ENCODE peak calls at places on chromosomes 16 and 17, in seven cellular contexts. F, D, G, E, P, R and J are unnamed samples.

GRCh38 chr17:4953461-4953961 is 2.6 kb downstream of the ENO3 start:
- DNase-seq in R (no peak), F (peak), P (peak), D (no peak), G (peak), E (no peak), J (no peak)

GRCh38 chr16:12498077-12498476 is 305.6 kb downstream of the CPPED1 start:
- DNase-seq in F (no peak), G (no peak), E (no peak), D (no peak), P (no peak), R (no peak), J (no peak)

GRCh38 chr16:49556252-49557069 is 182.9 kb downstream of the C16orf78 start:
- DNase-seq in E (peak), F (peak), G (peak), P (peak), D (no peak), R (peak), J (no peak)

GRCh38 chr17:21425736-21426135 is 49.6 kb downstream of the KCNJ12 start:
- DNase-seq in F (peak), D (no peak), P (no peak), G (no peak), R (no peak), E (no peak), J (peak)

GRCh38 chr16:59697746-59698145 is 963.6 kb upstream of the GOT2 start:
- DNase-seq in R (no peak), P (no peak), G (no peak), D (no peak), E (no peak), F (no peak), J (no peak)

GRCh38 chr17:68456529-68457167 is 648 bp downstream of the WIPI1 start:
- DNase-seq in E (peak), F (peak), R (no peak), P (peak), G (peak), D (peak), J (peak)

GRCh38 chr17:50423553-50424159 is 2.4 kb upstream of the ACSF2 start:
- DNase-seq in E (peak), D (no peak), F (peak), P (peak), R (peak), G (peak), J (peak)

GRCh38 chr16:10923650-10924214 is 18.5 kb downstream of the DEXI start:
- DNase-seq in E (no peak), D (no peak), G (no peak), F (peak), R (no peak), P (no peak), J (no peak)

GRCh38 chr17:10754109-10754508 is 24.3 kb upstream of the TMEM220 start:
- DNase-seq in P (peak), F (peak), R (peak), G (peak), E (peak), D (no peak), J (peak)

GRCh38 chr17:44221862-44222111 is 2.3 kb upstream of the UBTF start:
- DNase-seq in P (no peak), F (no peak), G (no peak), D (peak), E (no peak), R (no peak), J (no peak)

GRCh38 chr16:86510465-86511261 is at the start of gene FOXF1:
- DNase-seq in E (peak), D (no peak), R (no peak), P (peak), G (peak), F (peak), J (peak)

GRCh38 chr17:45052052-45052772 is 780 bp upstream of the DCAKD start:
- DNase-seq in E (peak), G (no peak), F (peak), P (no peak), R (peak), D (no peak), J (peak)

GRCh38 chr16:47258874-47259461 is 115.2 kb upstream of the NETO2 start:
- DNase-seq in D (no peak), P (peak), G (peak), F (peak), R (peak), E (peak), J (peak)

GRCh38 chr17:34865696-34866095 is 95.6 kb downstream of the CCT6B start:
- DNase-seq in R (no peak), E (peak), D (no peak), P (no peak), G (no peak), F (no peak), J (no peak)

GRCh38 chr17:32197987-32198386 is 55.7 kb downstream of the RHOT1 start:
- DNase-seq in G (no peak), D (no peak), R (no peak), F (no peak), P (no peak), E (no peak), J (no peak)

GRCh38 chr16:58225965-58226602 is 28.2 kb upstream of the CSNK2A2 start:
- DNase-seq in P (no peak), E (no peak), D (no peak), G (no peak), F (no peak), R (no peak), J (no peak)

GRCh38 chr16:17657037-17657436 is 186.3 kb upstream of the XYLT1 start:
- DNase-seq in F (no peak), E (no peak), R (no peak), G (no peak), P (no peak), D (no peak), J (no peak)

GRCh38 chr17:28469376-28469775 is 4.1 kb upstream of the SLC13A2 start:
- DNase-seq in R (no peak), D (no peak), E (no peak), G (no peak), F (no peak), P (no peak), J (no peak)

GRCh38 chr17:77489898-77490265 is 349.1 kb downstream of the SEC14L1 start:
- DNase-seq in P (no peak), F (peak), E (no peak), D (peak), R (no peak), G (peak), J (no peak)

GRCh38 chr16:49183911-49184310 is 97.7 kb downstream of the CBLN1 start:
- DNase-seq in E (peak), G (no peak), R (peak), P (no peak), F (no peak), D (no peak), J (peak)

GRCh38 chr17:47995241-47995935 is 24.5 kb downstream of the CDK5RAP3 start:
- DNase-seq in G (no peak), D (no peak), R (no peak), P (no peak), F (no peak), E (no peak), J (no peak)

GRCh38 chr17:65131946-65132345 is 5.2 kb upstream of the RGS9 start:
- DNase-seq in G (peak), F (peak), D (no peak), P (no peak), R (no peak), E (no peak), J (peak)

GRCh38 chr17:81322271-81323082 is 27.4 kb upstream of the SLC38A10 start:
- DNase-seq in G (no peak), F (peak), D (no peak), R (peak), E (peak), P (no peak), J (peak)

GRCh38 chr16:84667600-84668309 is 19.4 kb downstream of the KLHL36 start:
- DNase-seq in E (no peak), D (no peak), F (peak), P (no peak), R (no peak), G (no peak), J (no peak)

GRCh38 chr17:81735181-81736102 is 23.4 kb downstream of the SLC25A10 start:
- DNase-seq in G (peak), R (no peak), F (peak), D (peak), P (peak), E (peak), J (peak)

GRCh38 chr17:67475161-67475887 is 98.2 kb downstream of the PITPNC1 start:
- DNase-seq in E (peak), F (peak), D (peak), P (peak), G (peak), R (peak), J (peak)

GRCh38 chr16:57276596-57276995 is 7.9 kb downstream of the PLLP start:
- DNase-seq in R (no peak), E (peak), F (no peak), D (no peak), G (peak), P (peak), J (peak)

GRCh38 chr16:10738231-10739077 is 5.2 kb upstream of the NUBP1 start:
- DNase-seq in F (peak), D (no peak), E (peak), R (peak), G (peak), P (peak), J (peak)

GRCh38 chr17:81233316-81233715 is 5.5 kb downstream of the TEPSIN start:
- DNase-seq in E (no peak), D (no peak), P (no peak), R (no peak), F (no peak), G (no peak), J (no peak)

DNA sequence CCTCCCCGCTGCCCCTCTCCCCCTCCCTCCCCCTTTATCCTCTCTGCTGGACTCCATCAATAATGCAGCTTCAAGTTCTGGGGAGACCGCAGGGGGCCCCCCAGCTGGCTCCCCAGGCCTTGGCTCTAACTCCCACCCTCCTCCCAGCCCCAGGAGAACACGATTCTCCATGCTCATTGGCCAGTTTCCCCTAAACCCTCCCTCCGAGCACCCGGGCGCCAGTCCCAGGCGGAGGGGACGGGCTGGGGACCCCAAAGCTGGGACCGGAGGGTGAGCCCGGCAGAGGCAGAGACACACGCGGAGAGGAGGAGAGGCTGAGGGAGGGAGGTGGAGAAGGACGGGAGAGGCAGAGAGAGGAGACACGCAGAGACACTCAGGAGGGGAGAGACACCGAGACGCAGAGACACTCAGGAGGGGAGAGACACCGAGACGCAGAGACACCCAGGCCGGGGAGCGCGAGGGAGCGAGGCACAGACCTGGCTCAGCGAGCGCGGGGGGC is at the start of gene PPP1R1B:
- DNase-seq in E (no peak), R (no peak), F (no peak), P (no peak), G (no peak), D (no peak), J (no peak)
- H3K4me3 ChIP-seq in E (no peak), R (no peak), F (no peak), P (peak), G (peak), D (peak), J (peak)

GRCh38 chr16:55700067-55700466 is 44.3 kb downstream of the SLC6A2 start:
- DNase-seq in P (no peak), D (no peak), E (no peak), F (no peak), R (no peak), G (no peak), J (no peak)

GRCh38 chr16:55699616-55700015 is 43.8 kb downstream of the SLC6A2 start:
- DNase-seq in P (no peak), G (no peak), E (no peak), R (no peak), D (no peak), F (no peak), J (no peak)

GRCh38 chr16:55700961-55701360 is 45.2 kb downstream of the SLC6A2 start:
- DNase-seq in R (no peak), D (no peak), P (no peak), G (no peak), E (no peak), F (no peak), J (peak)

GRCh38 chr16:55703003-55704001 is 47.5 kb downstream of the SLC6A2 start:
- DNase-seq in P (peak), D (no peak), E (peak), G (peak), R (peak), F (peak), J (peak)

GRCh38 chr16:55701442-55702319 is 45.9 kb downstream of the SLC6A2 start:
- DNase-seq in R (peak), E (peak), F (peak), D (peak), P (peak), G (peak), J (peak)
- TF ChIP-seq CTCF in R (peak), E (peak), F (peak), D (peak), P (peak), G (peak), J (peak)

DNA sequence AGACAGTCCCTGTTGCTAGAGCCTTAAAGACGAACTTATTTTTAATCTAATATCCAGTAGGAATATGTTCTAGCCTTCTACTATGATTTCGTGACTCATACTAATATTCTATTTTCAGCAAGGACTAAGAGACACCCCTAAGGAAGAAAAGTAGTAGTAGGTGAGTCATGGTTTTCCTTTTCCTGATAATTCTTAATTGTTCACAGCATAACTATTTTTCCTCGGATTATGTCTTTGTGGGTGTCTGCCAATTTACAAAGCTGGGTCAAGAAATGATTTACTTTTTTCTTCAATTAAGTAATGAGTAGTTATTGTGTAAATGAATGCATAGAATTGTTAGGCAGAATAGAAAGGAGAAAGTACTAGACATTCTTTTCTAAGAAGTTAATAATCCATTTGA is 292.2 kb downstream of the TOX3 start:
- DNase-seq in P (peak), R (no peak), E (no peak), G (peak), F (no peak), D (no peak), J (peak)
- H3K4me3 ChIP-seq in P (no peak), R (no peak), E (no peak), G (no peak), F (no peak), D (no peak), J (no peak)

DNA sequence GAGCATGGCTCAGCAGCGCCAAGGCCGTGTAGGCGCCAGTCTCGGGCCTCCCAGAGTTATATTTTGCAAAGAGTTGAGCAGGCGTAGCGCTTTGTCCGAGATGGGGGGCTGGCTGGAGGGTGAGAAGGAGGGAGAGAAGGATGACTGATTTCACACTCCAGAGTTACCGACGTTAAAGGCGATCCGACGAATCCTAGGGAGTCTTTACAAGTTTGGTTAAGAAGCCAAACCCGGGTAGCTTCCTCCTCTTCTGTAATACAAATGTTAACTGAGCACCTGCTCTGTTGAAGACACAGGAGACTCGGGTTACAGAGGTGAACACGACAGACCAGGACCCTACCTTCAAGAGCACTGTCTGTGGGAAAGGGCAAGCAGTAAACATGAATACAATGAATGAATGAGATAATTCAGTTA is 805 bp downstream of the POLR2A start:
- DNase-seq in R (peak), P (no peak), E (no peak), F (no peak), G (no peak), D (no peak), J (no peak)
- TF ChIP-seq CTCF in R (peak), P (no peak), E (no peak), F (no peak), G (no peak), D (peak), J (no peak)

GRCh38 chr16:62036807-62037135 is 533 bp upstream of the CDH8 start:
- DNase-seq in G (no peak), D (no peak), R (no peak), P (no peak), F (no peak), E (no peak), J (no peak)
- H3K4me3 ChIP-seq in G (no peak), D (no peak), R (no peak), P (no peak), F (no peak), E (no peak), J (no peak)

GRCh38 chr16:30652005-30652296 is 1.2 kb downstream of the PRR14 start:
- DNase-seq in R (no peak), P (no peak), F (no peak), D (no peak), E (no peak), G (no peak), J (no peak)

GRCh38 chr16:30652718-30653117 is 2.0 kb downstream of the PRR14 start:
- DNase-seq in F (no peak), D (no peak), P (no peak), G (no peak), E (no peak), R (no peak), J (no peak)

GRCh38 chr16:30649725-30650368 is 913 bp upstream of the PRR14 start:
- DNase-seq in G (no peak), F (no peak), R (no peak), D (peak), E (peak), P (no peak), J (no peak)

GRCh38 chr16:30651124-30652004 is 604 bp downstream of the PRR14 start:
- DNase-seq in P (peak), R (peak), G (peak), F (peak), E (peak), D (peak), J (peak)

GRCh38 chr16:30650369-30651123 is at the start of gene PRR14:
- DNase-seq in R (peak), E (peak), P (peak), F (peak), G (peak), D (peak), J (peak)
- TF ChIP-seq CTCF in R (no peak), E (no peak), P (peak), F (no peak), G (peak), D (peak), J (peak)

GRCh38 chr16:580141-580945 is 9.5 kb upstream of the RAB40C start:
- DNase-seq in G (no peak), P (no peak), F (no peak), D (no peak), R (no peak), E (no peak), J (no peak)
- H3K4me3 ChIP-seq in G (no peak), P (no peak), F (no peak), D (no peak), R (no peak), E (no peak), J (no peak)

GRCh38 chr17:63699638-63700527 is at the start of gene LIMD2:
- DNase-seq in E (peak), P (peak), G (peak), R (peak), F (peak), D (peak), J (no peak)

GRCh38 chr17:63698886-63699637 is 863 bp downstream of the LIMD2 start:
- DNase-seq in P (peak), D (peak), R (peak), G (peak), E (peak), F (peak), J (no peak)

GRCh38 chr17:63702223-63702577 is 2.3 kb upstream of the LIMD2 start:
- DNase-seq in R (peak), G (no peak), P (no peak), F (no peak), E (peak), D (peak), J (no peak)

GRCh38 chr17:63701477-63702222 is 1.7 kb upstream of the LIMD2 start:
- DNase-seq in G (no peak), R (peak), F (no peak), P (no peak), E (peak), D (peak), J (no peak)

DNA sequence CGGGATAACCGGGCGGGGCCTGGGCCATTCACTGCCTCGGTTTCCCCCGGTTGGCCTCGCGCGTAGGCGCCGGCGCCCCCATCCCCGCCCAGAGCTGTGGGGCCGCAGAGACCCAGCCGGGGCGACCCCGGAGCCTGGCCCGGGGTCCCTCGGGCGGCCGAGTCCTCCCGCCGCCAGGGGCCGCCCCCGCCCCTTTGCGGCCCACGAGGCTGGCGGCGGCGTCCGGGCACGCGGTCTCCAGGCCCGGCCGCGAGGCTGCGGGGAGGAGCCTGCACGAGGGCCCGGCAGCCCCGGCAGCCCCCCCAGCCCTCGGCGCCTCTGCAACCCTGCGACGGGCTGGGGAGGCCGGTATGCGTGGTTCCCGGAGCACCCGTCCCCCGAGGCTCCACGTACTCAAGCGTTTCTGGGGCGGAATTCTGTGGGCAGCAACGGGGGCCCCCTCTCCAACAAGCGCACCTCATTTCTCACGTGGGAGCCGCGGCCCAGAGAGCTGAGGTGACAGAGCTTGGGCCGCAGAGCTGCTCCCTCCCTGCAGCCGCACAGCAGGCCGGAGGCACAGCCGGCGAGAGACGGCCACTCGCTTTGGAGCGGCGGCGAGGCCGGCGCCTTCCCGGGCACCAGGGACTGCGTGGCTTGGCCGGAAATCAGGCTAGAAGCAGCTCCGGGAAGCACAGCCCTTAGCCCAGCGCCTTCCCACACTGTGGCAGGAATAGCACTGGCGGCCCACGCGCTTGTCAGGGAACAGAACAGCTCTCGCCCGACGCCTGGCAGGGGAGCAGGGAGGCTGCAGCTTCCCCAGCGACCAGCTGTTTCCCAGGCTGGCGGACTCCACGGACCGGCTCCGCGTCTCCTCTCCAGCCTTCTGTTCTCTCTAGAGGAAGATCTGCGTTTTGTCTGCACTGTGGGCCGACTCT is 860 bp upstream of the LIMD2 start:
- DNase-seq in F (peak), E (peak), P (peak), D (peak), G (peak), R (peak), J (no peak)
- TF ChIP-seq CTCF in F (no peak), E (no peak), P (no peak), D (peak), G (no peak), R (peak), J (no peak)